ENCODE peak calls at places on chromosome 7, in nine cellular contexts. C, X, B, V, J, E, O, T and R are unnamed samples.

GRCh38 chr7:95509199-95509598 is 23.5 kb downstream of the ASB4 start:
- DNase-seq in B (no peak), C (no peak), J (peak), E (peak), V (no peak), T (no peak), O (peak), X (peak), R (no peak)

GRCh38 chr7:85023066-85023687 is 163.7 kb downstream of the SEMA3D start:
- DNase-seq in J (peak), E (no peak), T (no peak), B (no peak), V (no peak), C (no peak), O (peak), X (peak), R (no peak)

GRCh38 chr7:16847381-16847860 is 34.4 kb downstream of the AGR3 start:
- DNase-seq in B (peak), C (peak), V (no peak), E (no peak), J (peak), O (peak), X (peak), T (no peak), R (peak)

GRCh38 chr7:80154656-80155325 is 20.2 kb downstream of the GNAI1 start:
- DNase-seq in J (no peak), E (no peak), C (no peak), X (no peak), O (no peak), V (no peak), B (no peak), T (no peak), R (no peak)

GRCh38 chr7:122248472-122248871 is 56.1 kb downstream of the FEZF1 start:
- DNase-seq in C (no peak), T (no peak), V (no peak), B (no peak), J (peak), X (no peak), E (no peak), O (no peak), R (no peak)

GRCh38 chr7:16071246-16071857 is 350.0 kb downstream of the CRPPA start:
- DNase-seq in T (peak), O (peak), E (no peak), J (peak), B (peak), X (peak), C (no peak), V (no peak), R (no peak)

GRCh38 chr7:130875265-130875741 is 141.3 kb upstream of the KLF14 start:
- DNase-seq in T (no peak), O (peak), V (peak), X (no peak), E (peak), B (peak), J (no peak), C (peak), R (no peak)

GRCh38 chr7:32515890-32516550 is 20.7 kb downstream of the AVL9 start:
- DNase-seq in O (no peak), B (no peak), C (no peak), V (no peak), E (no peak), T (no peak), J (peak), X (peak), R (no peak)

GRCh38 chr7:100719523-100720319 is 547 bp upstream of the EPO start:
- DNase-seq in E (no peak), O (no peak), J (peak), V (no peak), X (peak), B (no peak), T (no peak), C (no peak), R (no peak)

GRCh38 chr7:24963218-24963617 is 16.8 kb downstream of the OSBPL3 start:
- DNase-seq in X (no peak), B (no peak), E (no peak), C (peak), T (no peak), V (peak), J (peak), O (peak), R (no peak)

GRCh38 chr7:104231054-104232046 is 23.5 kb upstream of the ORC5 start:
- DNase-seq in X (peak), J (peak), C (peak), E (peak), T (no peak), B (peak), V (no peak), O (peak), R (no peak)

GRCh38 chr7:140342732-140343514 is 55.4 kb downstream of the SLC37A3 start:
- DNase-seq in J (peak), E (peak), O (peak), X (peak), C (peak), T (no peak), B (peak), V (peak), R (no peak)

GRCh38 chr7:41886906-41887311 is 184.0 kb upstream of the INHBA start:
- DNase-seq in B (no peak), V (no peak), E (peak), O (peak), C (no peak), T (no peak), X (peak), J (peak), R (no peak)

GRCh38 chr7:116733924-116734591 is 62.1 kb downstream of the MET start:
- DNase-seq in B (no peak), C (no peak), E (no peak), V (no peak), J (no peak), T (no peak), O (peak), X (no peak), R (no peak)

GRCh38 chr7:143239822-143240221 is 18.0 kb downstream of the TAS2R40 start:
- DNase-seq in O (no peak), V (no peak), J (no peak), X (no peak), T (no peak), E (no peak), B (no peak), C (no peak), R (no peak)

GRCh38 chr7:139635521-139636240 is 112.2 kb downstream of the CLEC2L start:
- DNase-seq in X (no peak), O (no peak), E (no peak), B (no peak), J (no peak), T (no peak), C (no peak), V (no peak), R (no peak)

GRCh38 chr7:101237206-101238067 is at the start of gene CLDN15:
- DNase-seq in T (no peak), O (peak), B (no peak), V (peak), C (no peak), J (no peak), E (no peak), X (peak), R (no peak)

GRCh38 chr7:895451-896052 is 19.2 kb downstream of the GET4 start:
- DNase-seq in O (no peak), X (no peak), C (no peak), J (no peak), T (no peak), B (no peak), V (peak), E (no peak), R (no peak)

GRCh38 chr7:118755067-118755625 is 530.6 kb downstream of the ANKRD7 start:
- DNase-seq in B (no peak), O (no peak), E (no peak), C (no peak), X (no peak), V (no peak), J (no peak), T (peak), R (peak)
- H3K27ac ChIP-seq in B (no peak), O (no peak), E (no peak), C (no peak), X (no peak), V (no peak), J (no peak), T (peak), R (peak)

GRCh38 chr7:76293407-76293901 is 9.0 kb upstream of the HSPB1 start:
- DNase-seq in V (no peak), O (no peak), X (no peak), E (no peak), B (no peak), J (no peak), C (no peak), T (no peak), R (no peak)

GRCh38 chr7:76294344-76295024 is 8.0 kb upstream of the HSPB1 start:
- DNase-seq in V (peak), E (peak), J (peak), O (peak), T (no peak), B (peak), C (peak), X (peak), R (peak)

GRCh38 chr7:76300210-76300731 is 2.2 kb upstream of the HSPB1 start:
- DNase-seq in X (peak), V (no peak), O (peak), E (no peak), J (peak), T (peak), C (no peak), B (no peak), R (peak)

GRCh38 chr7:76301000-76301399 is 1.5 kb upstream of the HSPB1 start:
- DNase-seq in X (no peak), J (no peak), E (no peak), B (no peak), C (no peak), T (no peak), O (no peak), V (no peak), R (no peak)

DNA sequence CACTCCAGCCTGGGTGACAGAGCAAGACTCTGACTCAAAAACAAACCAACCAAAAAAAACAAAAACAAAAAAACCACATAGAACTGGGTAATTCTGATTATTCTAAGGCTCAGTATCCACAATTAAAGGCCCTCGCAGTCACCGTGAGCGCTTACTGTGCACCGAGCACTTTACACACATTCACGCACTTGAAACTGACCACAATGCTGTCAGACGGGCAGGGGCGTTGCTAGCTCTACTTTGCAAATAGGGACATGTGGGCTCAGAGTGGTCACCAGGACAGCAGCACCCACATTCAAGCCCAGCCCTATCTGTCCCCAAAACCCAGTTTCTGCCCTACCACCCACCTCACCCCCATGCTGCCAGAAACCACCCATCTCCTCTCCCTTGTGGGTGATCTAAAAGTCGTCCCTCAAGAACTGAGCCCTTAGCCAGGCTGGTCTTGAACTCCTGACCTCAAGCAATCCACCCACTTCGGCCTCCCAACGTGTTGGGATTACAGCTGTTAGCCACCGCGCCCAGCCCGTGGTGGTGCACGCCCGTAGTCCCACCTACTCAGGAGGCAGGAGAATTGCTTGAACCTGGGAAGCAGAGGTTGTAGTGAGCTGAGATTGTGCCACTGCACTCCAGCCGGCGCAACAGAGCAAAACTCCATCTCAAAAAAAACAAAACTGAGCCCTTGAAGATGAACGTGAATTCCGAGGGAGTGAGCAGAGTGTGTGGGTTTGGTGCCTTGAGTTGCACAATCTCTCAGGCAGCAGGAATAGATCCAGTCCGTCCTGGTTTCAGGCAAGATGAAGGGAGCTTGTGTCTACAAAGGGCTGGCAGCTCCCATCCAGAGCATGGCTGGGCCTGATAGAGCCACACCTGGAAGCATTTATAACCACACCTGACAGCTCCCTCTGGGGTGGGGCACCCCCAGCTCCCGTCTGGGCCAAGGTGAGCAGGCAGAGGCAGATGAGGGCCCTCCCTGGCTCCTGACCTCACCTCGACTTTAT is 5.4 kb upstream of the HSPB1 start:
- DNase-seq in T (no peak), X (peak), C (peak), B (no peak), V (no peak), O (peak), J (peak), E (no peak), R (peak)
- H3K27ac ChIP-seq in T (peak), X (peak), C (peak), B (peak), V (peak), O (peak), J (peak), E (no peak), R (peak)

GRCh38 chr7:149771696-149772235 is 1.6 kb downstream of the ZNF467 start:
- DNase-seq in T (peak), B (peak), E (peak), C (peak), O (peak), V (peak), J (peak), X (peak), R (peak)
- H3K27ac ChIP-seq in T (no peak), B (peak), E (no peak), C (peak), O (peak), V (peak), J (no peak), X (no peak), R (no peak)

GRCh38 chr7:66119502-66119901 is 4.9 kb downstream of the CRCP start:
- DNase-seq in T (no peak), V (no peak), J (no peak), C (no peak), X (no peak), E (no peak), B (no peak), O (no peak), R (no peak)
- H3K27ac ChIP-seq in T (no peak), V (peak), J (no peak), C (no peak), X (no peak), E (no peak), B (no peak), O (no peak), R (peak)

DNA sequence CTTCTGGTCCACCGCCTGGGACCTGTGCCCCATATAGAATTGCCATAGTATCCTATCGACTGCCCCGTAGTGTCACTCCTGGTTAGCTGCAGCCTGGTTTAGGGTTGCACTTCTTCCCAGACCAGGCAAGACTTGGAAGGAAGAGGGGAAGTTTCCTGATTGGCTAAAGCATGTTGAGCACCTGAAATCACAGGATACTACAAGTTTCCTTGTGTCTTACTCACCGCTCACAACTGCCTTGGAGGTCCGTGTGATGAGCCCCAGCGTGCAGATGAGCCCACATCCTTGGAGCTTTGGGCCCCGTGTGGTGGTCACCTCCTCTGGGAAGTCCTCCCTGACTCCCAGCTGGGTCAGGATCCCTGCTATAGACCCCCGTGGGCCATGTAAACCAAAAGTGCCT is 73.9 kb upstream of the GTF2I start:
- DNase-seq in B (no peak), C (no peak), V (no peak), X (no peak), T (peak), E (no peak), O (no peak), J (no peak), R (peak)
- H3K27ac ChIP-seq in B (peak), C (no peak), V (no peak), X (no peak), T (no peak), E (no peak), O (no peak), J (no peak), R (no peak)

GRCh38 chr7:148987010-148987750 is 41.1 kb downstream of the PDIA4 start:
- DNase-seq in T (peak), E (peak), O (peak), J (peak), X (peak), B (peak), V (peak), C (peak), R (peak)

GRCh38 chr7:148986737-148987009 is 41.6 kb downstream of the PDIA4 start:
- DNase-seq in X (no peak), O (no peak), V (no peak), J (no peak), B (no peak), E (no peak), C (no peak), T (no peak), R (no peak)

GRCh38 chr7:148982596-148983219 is 45.6 kb downstream of the PDIA4 start:
- DNase-seq in X (no peak), T (no peak), E (no peak), C (no peak), O (peak), V (peak), B (no peak), J (no peak), R (no peak)

GRCh38 chr7:148979827-148980226 is 48.5 kb downstream of the PDIA4 start:
- DNase-seq in C (no peak), V (peak), O (no peak), E (no peak), B (no peak), X (no peak), J (no peak), T (no peak), R (no peak)

DNA sequence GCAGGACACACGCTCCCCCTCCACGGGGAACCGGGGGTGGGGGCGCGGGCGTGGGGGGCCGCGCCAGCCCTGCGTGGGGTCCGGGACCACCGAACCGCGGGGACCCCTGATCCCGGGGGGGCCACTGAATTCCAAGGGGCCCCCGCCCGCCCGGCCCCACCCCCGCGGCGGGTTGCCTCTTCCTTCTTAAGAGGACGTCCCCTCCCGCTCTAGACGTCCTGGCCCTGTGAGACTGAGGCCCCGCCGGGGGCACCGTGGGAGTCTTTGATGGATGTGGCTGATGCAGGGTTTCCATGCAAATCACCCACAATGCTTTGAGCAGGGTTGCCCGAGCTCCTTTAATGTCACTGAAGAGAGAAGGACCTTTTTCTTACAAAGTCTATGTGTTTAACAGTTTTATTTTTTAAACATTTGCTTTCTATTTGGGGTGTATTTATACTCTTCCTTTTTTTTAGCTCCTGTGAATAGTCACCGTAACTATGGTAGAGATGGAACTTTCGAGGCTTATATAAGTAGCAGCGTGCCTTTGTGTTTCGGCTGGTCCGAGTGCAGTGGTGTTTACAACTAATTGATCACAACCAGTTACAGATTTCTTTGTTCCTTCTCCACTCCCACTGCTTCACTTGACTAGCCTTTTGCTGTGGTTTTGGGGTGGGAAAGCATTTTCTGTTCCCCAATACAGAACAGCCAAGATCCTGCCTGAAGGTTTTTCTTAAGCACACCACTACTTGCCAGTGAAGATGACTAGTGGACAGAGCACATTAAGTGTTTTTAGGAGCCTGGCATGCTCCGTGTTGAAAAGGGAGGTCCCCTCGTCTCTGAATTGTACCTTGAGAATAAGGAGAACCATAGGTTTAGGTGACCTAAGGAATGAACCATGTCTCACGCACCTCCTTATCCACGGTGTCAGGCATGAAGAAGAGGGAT is 44.8 kb downstream of the PDIA4 start:
- DNase-seq in C (no peak), B (peak), X (peak), V (peak), E (peak), T (no peak), O (peak), J (peak), R (no peak)
- H3K27ac ChIP-seq in C (no peak), B (peak), X (peak), V (peak), E (peak), T (peak), O (peak), J (peak), R (no peak)

DNA sequence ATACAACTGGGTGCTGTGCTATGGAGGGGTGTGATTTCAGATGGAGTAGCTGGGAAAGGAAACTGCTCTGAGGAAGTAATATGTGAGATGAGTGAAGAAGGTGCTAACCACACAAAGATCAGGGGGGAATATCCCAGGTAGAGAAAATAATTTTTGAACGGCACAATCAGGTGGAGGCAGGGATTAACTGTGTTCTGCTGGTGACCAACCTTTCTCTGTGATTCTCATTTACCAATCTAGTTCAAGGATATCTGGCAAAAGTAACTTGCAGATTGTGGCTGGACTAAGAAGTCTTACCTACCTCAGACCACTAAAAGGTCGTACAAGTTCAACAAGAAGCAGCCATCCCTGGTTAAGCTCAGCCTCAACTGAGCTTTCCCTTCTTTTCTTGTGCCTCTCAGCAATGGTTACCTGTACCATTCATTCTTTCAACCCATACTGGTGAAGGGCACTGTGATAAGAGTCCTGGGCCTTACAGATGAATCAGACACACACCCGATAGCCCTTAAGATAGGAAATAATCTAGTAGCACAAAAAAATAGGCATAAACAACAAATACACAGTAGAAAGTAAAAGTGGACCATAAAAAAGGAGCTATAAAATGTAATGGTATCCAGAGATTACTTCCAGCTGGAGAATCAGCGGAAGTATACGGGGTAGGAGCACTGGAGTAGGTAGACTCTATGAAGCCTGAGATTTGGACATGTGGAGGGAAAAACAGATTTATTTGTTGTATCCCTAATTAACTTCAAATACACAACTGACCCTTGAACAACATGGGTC is 96.6 kb downstream of the UBE2H start:
- DNase-seq in X (no peak), O (no peak), T (no peak), C (no peak), V (no peak), E (no peak), J (no peak), B (no peak), R (no peak)
- H3K27ac ChIP-seq in X (peak), O (peak), T (no peak), C (no peak), V (no peak), E (no peak), J (peak), B (peak), R (peak)